ENCODE peak calls at places on chromosomes 13 and 19, in five cellular contexts. N, Z, V, D and K are unnamed samples.

GRCh38 chr13:80473695-80474094 is 132.8 kb upstream of the SPRY2 start:
- DNase-seq in N (peak), Z (no peak), V (no peak), D (no peak), K (no peak)

GRCh38 chr13:37263881-37264280 is 158.4 kb upstream of the CSNK1A1L start:
- DNase-seq in N (no peak), Z (peak), V (no peak), D (no peak), K (no peak)

GRCh38 chr13:108859202-108860012 is 230.0 kb downstream of the MYO16 start:
- DNase-seq in N (no peak), Z (no peak), V (no peak), D (no peak), K (no peak)

GRCh38 chr13:18232298-18232993 is 949.2 kb downstream of the TUBA3C start:
- DNase-seq in N (no peak), Z (no peak), V (no peak), D (no peak), K (no peak)

GRCh38 chr13:36685912-36686311 is 12.1 kb downstream of the SERTM1 start:
- DNase-seq in N (no peak), Z (no peak), V (no peak), D (no peak), K (no peak)

GRCh38 chr13:31987535-31988170 is 43.9 kb upstream of the FRY start:
- DNase-seq in N (no peak), Z (no peak), V (no peak), D (no peak), K (no peak)

GRCh38 chr13:113355621-113356020 is 8.3 kb downstream of the GRTP1 start:
- DNase-seq in N (no peak), Z (no peak), V (no peak), D (no peak), K (no peak)

GRCh38 chr13:26914624-26915023 is 154.0 kb upstream of the GPR12 start:
- DNase-seq in N (no peak), Z (no peak), V (peak), D (no peak), K (no peak)

GRCh38 chr13:44930907-44931676 is 58.2 kb downstream of the NUFIP1 start:
- DNase-seq in N (no peak), Z (peak), V (no peak), D (no peak), K (no peak)

GRCh38 chr19:10748924-10749434 is 31.1 kb downstream of the DNM2 start:
- DNase-seq in N (peak), Z (no peak), V (no peak), D (no peak), K (no peak)

GRCh38 chr19:10625762-10626138 is 397 bp downstream of the SLC44A2 start:
- DNase-seq in N (no peak), Z (no peak), V (no peak), D (no peak), K (no peak)

GRCh38 chr13:112720814-112721197 is 31.0 kb downstream of the ATP11A start:
- DNase-seq in N (no peak), Z (no peak), V (no peak), D (no peak), K (no peak)

GRCh38 chr19:18322318-18322758 is 538 bp downstream of the LSM4 start:
- DNase-seq in N (peak), Z (no peak), V (no peak), D (no peak), K (no peak)

GRCh38 chr19:46296722-46297431 is at the start of gene HIF3A:
- DNase-seq in N (no peak), Z (peak), V (no peak), D (peak), K (no peak)

GRCh38 chr13:110478405-110479214 is 82.9 kb downstream of the RAB20 start:
- DNase-seq in N (no peak), Z (no peak), V (no peak), D (no peak), K (no peak)

GRCh38 chr19:33690461-33691427 is 69.0 kb downstream of the CHST8 start:
- DNase-seq in N (no peak), Z (no peak), V (no peak), D (no peak), K (no peak)

GRCh38 chr13:75418997-75419396 is 63.0 kb downstream of the TBC1D4 start:
- DNase-seq in N (no peak), Z (no peak), V (no peak), D (no peak), K (no peak)

GRCh38 chr13:96238241-96238640 is 148.3 kb downstream of the HS6ST3 start:
- DNase-seq in N (no peak), Z (no peak), V (no peak), D (no peak), K (no peak)

GRCh38 chr13:73440296-73440895 is 381.6 kb downstream of the KLF5 start:
- DNase-seq in N (no peak), Z (no peak), V (no peak), D (no peak), K (no peak)

GRCh38 chr19:342801-343421 is 1.7 kb downstream of the MIER2 start:
- DNase-seq in N (no peak), Z (no peak), V (peak), D (no peak), K (no peak)

GRCh38 chr19:39971380-39971841 is 446 bp downstream of the PSMC4 start:
- DNase-seq in N (no peak), Z (no peak), V (no peak), D (no peak), K (peak)

GRCh38 chr19:1082928-1083816 is 12.0 kb downstream of the POLR2E start:
- DNase-seq in N (no peak), Z (no peak), V (no peak), D (no peak), K (no peak)

GRCh38 chr19:4635763-4636135 is 3.6 kb upstream of the TNFAIP8L1 start:
- DNase-seq in N (no peak), Z (no peak), V (no peak), D (no peak), K (no peak)
- TF ChIP-seq SUZ12 in N (no peak), Z (no peak), V (no peak), D (no peak), K (no peak)

GRCh38 chr13:43057653-43058317 is 34.4 kb downstream of the DNAJC15 start:
- DNase-seq in N (peak), Z (no peak), V (no peak), D (no peak), K (no peak)
- TF ChIP-seq SUZ12 in N (no peak), Z (no peak), V (no peak), D (no peak), K (no peak)

DNA sequence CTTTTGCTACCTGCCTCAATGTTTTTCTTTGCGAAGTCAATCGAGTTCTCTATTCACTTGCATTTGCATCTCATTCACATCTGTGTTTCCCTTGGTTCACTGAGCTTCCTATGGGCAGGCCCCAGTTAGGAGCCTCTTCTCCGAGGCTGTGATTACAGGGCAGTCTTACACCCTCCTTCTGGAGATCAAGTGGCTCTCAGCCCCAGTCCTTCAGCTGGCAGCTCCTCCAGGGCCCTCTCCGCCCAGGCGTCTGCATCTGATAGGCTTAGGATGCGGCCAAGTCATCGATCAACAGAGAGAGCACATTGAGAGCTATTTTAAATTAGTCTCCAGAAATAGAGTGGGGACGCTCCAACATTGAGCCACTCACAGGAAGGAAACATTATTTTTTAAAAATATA is 44.2 kb downstream of the MBNL2 start:
- DNase-seq in N (no peak), Z (no peak), V (no peak), D (no peak), K (peak)
- TF ChIP-seq SUZ12 in N (no peak), Z (no peak), V (no peak), D (no peak), K (no peak)

DNA sequence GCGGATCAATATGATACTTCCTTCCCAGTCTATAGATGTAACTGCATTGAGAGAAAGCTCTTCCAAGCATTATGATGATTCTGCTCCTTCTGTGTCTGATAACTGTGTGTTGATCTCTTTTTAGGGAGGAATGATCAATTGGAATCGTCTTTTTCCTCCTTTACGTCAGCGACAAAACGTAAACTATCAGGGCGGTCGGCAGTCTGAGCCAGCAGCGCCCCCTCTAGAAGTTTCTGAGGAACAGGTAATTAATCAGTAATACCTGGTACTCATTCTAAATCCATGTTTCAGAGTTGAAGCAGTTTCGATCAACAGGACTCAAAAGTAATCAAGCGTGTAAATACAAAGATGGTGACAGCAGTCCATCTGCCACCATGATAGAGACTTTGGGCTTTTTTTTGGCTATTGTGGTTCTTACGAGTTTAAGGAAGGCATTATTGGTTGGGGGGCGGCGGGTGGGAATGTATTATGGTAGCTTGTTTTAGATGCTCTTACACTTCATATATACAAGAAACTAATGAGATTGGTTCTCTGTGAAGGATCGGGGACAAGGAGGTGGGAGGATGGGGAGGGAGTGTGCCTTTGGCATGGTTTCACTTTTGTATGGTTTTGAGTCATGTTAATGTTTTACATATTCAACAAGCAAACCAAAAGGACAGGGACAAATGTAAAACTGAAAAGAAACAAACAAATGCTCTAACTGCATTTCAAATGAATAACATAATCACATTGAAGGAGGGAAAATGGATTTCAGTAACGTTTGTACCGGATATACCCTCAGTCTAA is 60.7 kb upstream of the GPR183 start:
- DNase-seq in N (no peak), Z (no peak), V (no peak), D (no peak), K (no peak)
- TF ChIP-seq SUZ12 in N (no peak), Z (no peak), V (no peak), D (no peak), K (no peak)

GRCh38 chr13:98274921-98275487 is 97.9 kb upstream of the RNF113B start:
- DNase-seq in N (no peak), Z (no peak), V (no peak), D (no peak), K (no peak)
- TF ChIP-seq SUZ12 in N (no peak), Z (no peak), V (no peak), D (no peak), K (no peak)